ENCODE peak calls at places on chromosome 12, in five cellular contexts. K is lower leg skin; J is CD4-positive, CD25-positive, alpha-beta regulatory T cell; S is foreskin fibroblast; Z is fibroblast of mammary gland. N is an unnamed sample.

GRCh38 chr12:12608557-12608957 is 3.1 kb upstream of the CREBL2 start:
- DNase-seq in K (no peak), J (no peak), S (no peak), Z (no peak), N (peak; percentile 69)

GRCh38 chr12:20507711-20508110 is 139.4 kb downstream of the PDE3A start:
- DNase-seq in Z (no peak), J (no peak), K (no peak), S (no peak), N (no peak)

GRCh38 chr12:66065146-66065545 is 65.4 kb downstream of the LLPH start:
- DNase-seq in K (no peak), Z (peak; percentile 64), S (peak; percentile 14), J (no peak), N (no peak)

GRCh38 chr12:76030378-76031080 is 1.0 kb downstream of the PHLDA1 start:
- DNase-seq in Z (peak; percentile 33), S (no peak), J (peak; percentile 29), K (no peak), N (peak; percentile 51)

GRCh38 chr12:26648584-26648983 is 184.4 kb downstream of the ITPR2 start:
- DNase-seq in K (no peak), S (peak; percentile 59), J (no peak), Z (peak; percentile 83), N (no peak)

GRCh38 chr12:1553987-1554982 is 40.1 kb downstream of the FBXL14 start:
- DNase-seq in S (no peak), K (no peak), J (no peak), Z (no peak), N (peak; percentile 94)

GRCh38 chr12:30105505-30105904 is 321.8 kb upstream of the TMTC1 start:
- DNase-seq in S (no peak), K (no peak), Z (no peak), J (no peak), N (no peak)

GRCh38 chr12:114673169-114673833 is 10.7 kb downstream of the TBX3 start:
- DNase-seq in K (no peak), S (peak; percentile 85), Z (peak; percentile 66), J (no peak), N (no peak)

GRCh38 chr12:109766251-109766778 is 52.7 kb downstream of the FAM222A start:
- DNase-seq in J (no peak), Z (no peak), K (no peak), S (no peak), N (no peak)

GRCh38 chr12:30994274-30994673 is 67.7 kb downstream of the TSPAN11 start:
- DNase-seq in S (no peak), K (no peak), J (no peak), Z (no peak), N (no peak)

GRCh38 chr12:91274886-91275285 is 92.3 kb upstream of the DCN start:
- DNase-seq in K (no peak), S (peak; percentile 14), J (no peak), Z (peak; percentile 61), N (no peak)

GRCh38 chr12:120429368-120429767 is 8.5 kb upstream of the COX6A1 start:
- DNase-seq in S (no peak), K (no peak), J (no peak), Z (no peak), N (no peak)

GRCh38 chr12:85273411-85274075 is 6.5 kb upstream of the ALX1 start:
- DNase-seq in K (no peak), J (no peak), S (no peak), Z (no peak), N (no peak)

GRCh38 chr12:74747305-74747704 is 209.7 kb downstream of the ATXN7L3B start:
- DNase-seq in K (no peak), S (peak; percentile 1), Z (peak; percentile 10), J (no peak), N (no peak)

GRCh38 chr12:14396071-14396470 is 30.6 kb downstream of the ATF7IP start:
- DNase-seq in K (no peak), J (no peak), Z (no peak), S (no peak), N (peak; percentile 75)

GRCh38 chr12:80282761-80283160 is 161.3 kb upstream of the PTPRQ start:
- DNase-seq in K (no peak), J (no peak), S (peak; percentile 67), Z (peak; percentile 71), N (no peak)

GRCh38 chr12:85781751-85782150 is 54.5 kb downstream of the RASSF9 start:
- DNase-seq in J (no peak), S (no peak), K (no peak), Z (no peak), N (no peak)

GRCh38 chr12:52215587-52216031 is 17.4 kb upstream of the KRT7 start:
- DNase-seq in K (no peak), Z (peak; percentile 49), S (no peak), J (no peak), N (no peak)

GRCh38 chr12:67045650-67046049 is 223.5 kb upstream of the CAND1 start:
- DNase-seq in K (no peak), Z (no peak), S (no peak), J (no peak), N (no peak)

GRCh38 chr12:18895946-18896345 is 158.0 kb downstream of the CAPZA3 start:
- DNase-seq in K (no peak), S (no peak), J (no peak), Z (no peak), N (no peak)

GRCh38 chr12:132105467-132105866 is 38.7 kb downstream of the DDX51 start:
- DNase-seq in Z (no peak), J (no peak), S (no peak), K (no peak), N (no peak)

GRCh38 chr12:67681145-67681778 is 32.7 kb downstream of the DYRK2 start:
- DNase-seq in Z (peak; percentile 97), S (peak; percentile 89), J (no peak), K (peak; percentile 36), N (no peak)

GRCh38 chr12:93729934-93730333 is 52.8 kb downstream of the CRADD start:
- DNase-seq in S (no peak), K (no peak), Z (no peak), J (no peak), N (no peak)

GRCh38 chr12:121811434-121812319 is 7.9 kb downstream of the SETD1B start:
- DNase-seq in Z (peak; percentile 61), J (peak; percentile 62), S (peak; percentile 59), K (no peak), N (peak; percentile 65)

GRCh38 chr12:51974646-51975045 is 23.1 kb downstream of the ACVR1B start:
- DNase-seq in S (no peak), J (no peak), Z (no peak), K (no peak), N (no peak)

GRCh38 chr12:121538699-121539061 is 42.1 kb downstream of the KDM2B start:
- DNase-seq in S (no peak), Z (no peak), J (no peak), K (no peak), N (peak; percentile 76)

GRCh38 chr12:53775478-53776145 is 23.8 kb upstream of the CISTR start:
- DNase-seq in S (no peak), K (peak; percentile 66), J (no peak), Z (peak; percentile 42), N (no peak)

GRCh38 chr12:105764216-105764835 is 374.4 kb downstream of the NUAK1 start:
- DNase-seq in K (no peak), Z (no peak), J (no peak), S (no peak), N (no peak)

GRCh38 chr12:6630696-6631095 is 5.1 kb downstream of the LPAR5 start:
- DNase-seq in Z (no peak), S (no peak), J (no peak), K (no peak), N (no peak)
- H3K4me3 ChIP-seq in Z (no peak overlapping the region), S (no peak overlapping the region), J (no peak overlapping the region), K (no peak overlapping the region), N (peak overlapping the region; percentile 69)

DNA sequence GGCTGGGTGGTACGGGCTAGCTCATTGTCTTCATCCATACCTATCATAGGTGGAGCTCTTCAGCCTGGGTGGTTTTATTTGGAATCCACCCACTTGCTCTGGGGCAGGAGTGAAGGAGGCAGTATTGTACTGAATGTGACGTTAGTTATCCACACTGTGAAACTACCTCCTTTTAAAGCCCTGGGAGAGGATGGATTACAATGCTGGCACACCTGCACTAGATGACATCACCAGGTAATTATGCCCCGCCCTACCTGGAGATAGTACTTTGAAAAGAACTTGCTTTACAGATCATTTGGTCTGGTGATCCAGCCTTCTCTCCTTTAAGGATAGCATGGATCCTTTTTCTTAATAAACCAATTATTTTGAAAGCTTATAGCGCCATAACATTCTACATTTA is 78.0 kb downstream of the B4GALNT3 start:
- DNase-seq in J (no peak), S (no peak), K (peak; percentile 66), Z (no peak), N (no peak)
- H3K4me3 ChIP-seq in J (no peak overlapping the region), S (no peak overlapping the region), K (no peak overlapping the region), Z (no peak overlapping the region), N (no peak overlapping the region)

DNA sequence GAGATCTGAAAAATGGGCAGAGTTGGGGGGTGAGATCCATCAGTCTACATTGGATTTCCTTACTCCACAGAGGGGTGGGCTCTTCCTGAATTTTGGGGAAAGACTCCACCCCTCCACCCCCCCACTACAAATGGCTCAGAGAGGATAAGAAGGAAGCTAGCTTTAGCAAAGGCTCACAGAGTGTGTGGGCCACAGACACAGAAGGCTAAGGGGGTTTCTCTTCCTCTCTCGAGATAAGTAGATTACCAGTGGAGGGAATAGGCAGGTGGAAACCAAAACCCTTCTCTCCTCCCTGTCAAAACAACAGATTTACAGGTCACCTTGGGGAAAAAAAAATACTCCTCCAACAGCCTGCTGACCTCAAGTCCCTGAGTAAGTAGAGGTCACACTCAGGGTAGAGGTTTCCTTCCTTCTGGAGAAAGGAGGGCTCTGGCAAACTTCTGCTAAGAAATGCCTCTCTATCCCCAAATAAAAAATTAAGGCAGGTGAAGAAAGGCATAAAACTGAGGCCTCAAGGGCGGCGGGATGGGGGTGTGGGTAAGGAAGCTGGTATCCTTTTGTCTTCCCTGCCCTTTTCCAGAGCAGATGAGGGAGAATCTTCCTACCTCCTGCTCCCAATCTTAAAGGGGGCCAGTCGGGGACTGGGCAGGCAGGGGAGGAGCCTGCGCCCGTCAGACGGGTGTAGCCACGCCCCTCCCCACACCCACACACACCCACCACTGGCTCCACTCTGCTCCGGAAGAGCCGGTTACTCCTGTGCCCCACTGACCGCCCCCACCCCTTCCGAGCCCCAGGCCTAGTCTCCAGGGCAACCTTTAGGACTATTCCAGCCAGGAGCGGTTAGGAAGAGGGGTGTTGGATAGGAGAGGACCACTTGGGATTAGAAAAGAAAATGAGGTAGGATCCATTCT is 1.9 kb upstream of the BAZ2A start:
- DNase-seq in K (peak; percentile 68), J (peak; percentile 57), Z (peak; percentile 37), S (peak; percentile 50), N (peak; percentile 77)
- H3K4me3 ChIP-seq in K (no peak overlapping the region), J (peak overlapping the region; percentile 80), Z (peak overlapping the region; percentile 1), S (peak overlapping the region; percentile 98), N (peak overlapping the region; percentile 51)

DNA sequence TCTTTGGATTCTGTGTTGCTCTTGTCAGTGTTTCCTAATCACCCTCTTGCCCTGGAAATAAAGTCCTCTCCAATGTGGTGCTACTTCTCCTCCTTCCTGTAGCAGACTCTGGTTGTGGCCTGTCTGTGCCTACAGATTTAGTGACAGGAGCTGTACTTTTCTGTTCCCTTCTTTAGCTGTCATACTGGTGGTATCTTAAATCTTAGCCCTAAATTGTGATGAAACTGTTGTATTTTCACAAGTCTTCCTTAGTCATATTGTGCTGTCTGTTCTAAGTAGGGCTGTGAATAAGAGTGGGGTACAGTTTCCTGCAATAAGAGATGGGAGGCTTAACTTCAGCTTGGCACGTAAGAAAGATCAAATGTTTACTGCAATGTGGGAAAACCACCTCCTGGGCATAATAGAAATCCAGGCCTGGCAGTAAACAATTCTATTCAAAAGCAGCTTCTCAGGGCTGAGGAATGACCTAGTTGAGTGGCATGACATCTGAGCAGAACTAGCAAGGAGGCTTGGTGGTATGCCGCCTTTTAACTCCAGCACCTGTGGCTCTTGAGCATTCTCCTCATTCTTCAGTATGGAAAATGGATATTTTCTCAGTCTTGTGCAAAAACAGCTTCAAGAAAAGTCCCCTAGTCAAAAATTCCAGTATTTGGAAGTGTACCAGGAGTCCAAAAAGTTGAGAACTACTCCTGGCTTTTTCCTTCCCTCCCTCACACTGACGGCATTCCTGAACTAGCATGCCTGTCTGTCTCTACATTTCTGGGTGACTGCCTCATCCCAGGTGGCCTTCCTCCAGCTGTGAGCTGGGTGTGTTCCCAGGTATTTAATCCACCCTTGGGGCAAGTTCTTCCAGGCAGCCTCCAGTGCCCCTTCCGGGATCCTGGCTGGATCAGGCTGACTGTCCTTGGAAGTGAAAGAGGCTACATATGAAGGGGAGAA is 19.5 kb downstream of the ANO6 start:
- DNase-seq in J (no peak), Z (peak; percentile 74), K (peak; percentile 33), S (peak; percentile 58), N (peak; percentile 51)
- H3K4me3 ChIP-seq in J (no peak overlapping the region), Z (no peak overlapping the region), K (no peak overlapping the region), S (peak overlapping the region; percentile 8), N (no peak overlapping the region)